ENCODE peak calls at places on chromosomes 3 and 15, in five cellular contexts. M, D, L, S and Q are unnamed samples.

GRCh38 chr15:58552505-58553364 is 120.9 kb downstream of the LIPC start:
- DNase-seq in M (no peak), D (peak; percentile 18), L (no peak), S (no peak), Q (no peak)

GRCh38 chr15:81338422-81339007 is 14.6 kb upstream of the STARD5 start:
- DNase-seq in M (no peak), D (peak; percentile 92), L (peak; percentile 78), S (peak; percentile 15), Q (peak; percentile 66)

GRCh38 chr3:94405258-94406035 is 342.6 kb downstream of the NSUN3 start:
- DNase-seq in M (no peak), D (peak; percentile 60), L (no peak), S (peak; percentile 3), Q (no peak)

GRCh38 chr3:135412475-135412874 is 553.1 kb upstream of the PPP2R3A start:
- DNase-seq in M (no peak), D (no peak), L (no peak), S (no peak), Q (no peak)

GRCh38 chr3:99681512-99681911 is 43.1 kb downstream of the COL8A1 start:
- DNase-seq in M (no peak), D (no peak), L (no peak), S (no peak), Q (no peak)

GRCh38 chr3:193742628-193743027 is 149.6 kb downstream of the OPA1 start:
- DNase-seq in M (no peak), D (no peak), L (no peak), S (no peak), Q (no peak)

GRCh38 chr3:8660781-8661180 is 16.2 kb upstream of the SSUH2 start:
- DNase-seq in M (no peak), D (peak; percentile 18), L (no peak), S (no peak), Q (no peak)

GRCh38 chr3:79421273-79421672 is 346.5 kb downstream of the ROBO1 start:
- DNase-seq in M (no peak), D (no peak), L (no peak), S (no peak), Q (no peak)

GRCh38 chr3:179706233-179706632 is 53.4 kb downstream of the USP13 start:
- DNase-seq in M (no peak), D (peak; percentile 28), L (no peak), S (no peak), Q (no peak)

GRCh38 chr3:46693897-46694235 is 387 bp upstream of the ALS2CL start:
- DNase-seq in M (peak; percentile 33), D (no peak), L (peak; percentile 33), S (no peak), Q (peak; percentile 91)

GRCh38 chr15:55685292-55685691 is 57.7 kb downstream of the PRTG start:
- DNase-seq in M (no peak), D (peak; percentile 35), L (no peak), S (no peak), Q (no peak)

GRCh38 chr3:61663728-61664492 is 102.5 kb downstream of the PTPRG start:
- DNase-seq in M (no peak), D (peak; percentile 97), L (no peak), S (peak; percentile 86), Q (no peak)

GRCh38 chr3:188775412-188775811 is 396.4 kb upstream of the TPRG1 start:
- DNase-seq in M (no peak), D (no peak), L (no peak), S (no peak), Q (no peak)

GRCh38 chr3:97687734-97688133 is 76.8 kb upstream of the ARL6 start:
- DNase-seq in M (no peak), D (no peak), L (no peak), S (peak; percentile 41), Q (no peak)

GRCh38 chr3:100748220-100748619 is 38.9 kb downstream of the TFG start:
- DNase-seq in M (no peak), D (no peak), L (no peak), S (no peak), Q (no peak)

GRCh38 chr15:95498956-95499355 is 831.5 kb upstream of the NR2F2 start:
- DNase-seq in M (no peak), D (no peak), L (no peak), S (no peak), Q (no peak)

GRCh38 chr3:132284756-132285619 is 32.2 kb upstream of the ACP3 start:
- DNase-seq in M (no peak), D (no peak), L (no peak), S (no peak), Q (no peak)

GRCh38 chr15:35986072-35986666 is 440.2 kb upstream of the DPH6 start:
- DNase-seq in M (no peak), D (peak; percentile 4), L (peak; percentile 23), S (no peak), Q (no peak)

GRCh38 chr3:129864519-129864918 is 29.0 kb downstream of the TMCC1 start:
- DNase-seq in M (no peak), D (no peak), L (no peak), S (no peak), Q (no peak)

GRCh38 chr3:113533534-113533892 is 1.2 kb downstream of the SIDT1 start:
- DNase-seq in M (no peak), D (no peak), L (no peak), S (no peak), Q (no peak)

GRCh38 chr3:152688313-152688712 is 146.6 kb upstream of the P2RY1 start:
- DNase-seq in M (no peak), D (no peak), L (no peak), S (peak; percentile 33), Q (no peak)

GRCh38 chr3:52524752-52525661 is 8.7 kb downstream of the NT5DC2 start:
- DNase-seq in M (no peak), D (no peak), L (no peak), S (peak; percentile 68), Q (no peak)

GRCh38 chr3:21017115-21017852 is 733.7 kb downstream of the ZNF385D start:
- DNase-seq in M (no peak), D (no peak), L (no peak), S (peak; percentile 94), Q (no peak)

GRCh38 chr3:65342084-65342683 is 654.4 kb upstream of the ADAMTS9 start:
- DNase-seq in M (peak; percentile 61), D (peak; percentile 55), L (no peak), S (peak; percentile 35), Q (no peak)

GRCh38 chr3:187720337-187720670 is 17.9 kb upstream of the RTP2 start:
- DNase-seq in M (no peak), D (no peak), L (no peak), S (no peak), Q (no peak)

GRCh38 chr15:68578960-68579935 is at the start of gene CORO2B:
- DNase-seq in M (no peak), D (peak; percentile 47), L (peak; percentile 44), S (no peak), Q (no peak)

GRCh38 chr15:98824595-98824994 is 176.3 kb downstream of the IGF1R start:
- DNase-seq in M (no peak), D (no peak), L (no peak), S (no peak), Q (no peak)

GRCh38 chr3:123807820-123808219 is 76.3 kb downstream of the MYLK start:
- DNase-seq in M (peak; percentile 64), D (no peak), L (no peak), S (peak; percentile 86), Q (no peak)

GRCh38 chr15:90871716-90872480 is 3.5 kb downstream of the FURIN start:
- DNase-seq in M (peak; percentile 33), D (no peak), L (no peak), S (no peak), Q (peak; percentile 76)

GRCh38 chr3:180594631-180595348 is 7.2 kb upstream of the TTC14 start:
- DNase-seq in M (no peak), D (peak; percentile 59), L (no peak), S (peak; percentile 69), Q (no peak)

GRCh38 chr3:10709110-10709781 is 106.8 kb upstream of the SLC6A11 start:
- DNase-seq in M (no peak), D (no peak), L (no peak), S (no peak), Q (peak; percentile 76)

GRCh38 chr3:10703875-10704274 is 112.2 kb upstream of the SLC6A11 start:
- DNase-seq in M (no peak), D (peak; percentile 23), L (no peak), S (peak; percentile 46), Q (no peak)

GRCh38 chr3:10707984-10708868 is 107.8 kb upstream of the SLC6A11 start:
- DNase-seq in M (no peak), D (no peak), L (no peak), S (no peak), Q (no peak)

GRCh38 chr3:10706156-10707088 is 109.6 kb upstream of the SLC6A11 start:
- DNase-seq in M (no peak), D (no peak), L (no peak), S (no peak), Q (no peak)

GRCh38 chr3:10707089-10707983 is 108.7 kb upstream of the SLC6A11 start:
- DNase-seq in M (no peak), D (no peak), L (no peak), S (no peak), Q (no peak)
- TF ChIP-seq CTCF in M (no peak), D (no peak), L (no peak), S (no peak), Q (no peak)

DNA sequence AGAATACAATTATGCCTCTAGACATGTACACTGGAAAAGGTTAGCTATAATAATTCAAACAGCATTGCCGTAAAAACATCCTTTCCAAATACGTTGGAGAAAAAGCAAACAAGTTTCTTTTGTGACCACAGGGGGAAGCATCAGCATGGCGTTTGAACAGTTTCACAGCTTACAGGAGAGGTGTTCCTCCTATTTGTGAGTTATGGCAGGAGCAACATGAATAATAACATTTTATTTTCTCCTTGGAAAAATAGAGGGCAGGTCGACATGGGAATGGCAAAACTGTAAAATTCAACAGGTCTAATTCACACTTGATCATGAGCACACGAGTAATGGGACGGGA is 39.7 kb upstream of the GADL1 start:
- DNase-seq in M (no peak), D (peak; percentile 37), L (no peak), S (peak; percentile 70), Q (no peak)
- TF ChIP-seq CTCF in M (peak; percentile 27), D (peak; percentile 41), L (peak; percentile 56), S (peak; percentile 45), Q (no peak)

DNA sequence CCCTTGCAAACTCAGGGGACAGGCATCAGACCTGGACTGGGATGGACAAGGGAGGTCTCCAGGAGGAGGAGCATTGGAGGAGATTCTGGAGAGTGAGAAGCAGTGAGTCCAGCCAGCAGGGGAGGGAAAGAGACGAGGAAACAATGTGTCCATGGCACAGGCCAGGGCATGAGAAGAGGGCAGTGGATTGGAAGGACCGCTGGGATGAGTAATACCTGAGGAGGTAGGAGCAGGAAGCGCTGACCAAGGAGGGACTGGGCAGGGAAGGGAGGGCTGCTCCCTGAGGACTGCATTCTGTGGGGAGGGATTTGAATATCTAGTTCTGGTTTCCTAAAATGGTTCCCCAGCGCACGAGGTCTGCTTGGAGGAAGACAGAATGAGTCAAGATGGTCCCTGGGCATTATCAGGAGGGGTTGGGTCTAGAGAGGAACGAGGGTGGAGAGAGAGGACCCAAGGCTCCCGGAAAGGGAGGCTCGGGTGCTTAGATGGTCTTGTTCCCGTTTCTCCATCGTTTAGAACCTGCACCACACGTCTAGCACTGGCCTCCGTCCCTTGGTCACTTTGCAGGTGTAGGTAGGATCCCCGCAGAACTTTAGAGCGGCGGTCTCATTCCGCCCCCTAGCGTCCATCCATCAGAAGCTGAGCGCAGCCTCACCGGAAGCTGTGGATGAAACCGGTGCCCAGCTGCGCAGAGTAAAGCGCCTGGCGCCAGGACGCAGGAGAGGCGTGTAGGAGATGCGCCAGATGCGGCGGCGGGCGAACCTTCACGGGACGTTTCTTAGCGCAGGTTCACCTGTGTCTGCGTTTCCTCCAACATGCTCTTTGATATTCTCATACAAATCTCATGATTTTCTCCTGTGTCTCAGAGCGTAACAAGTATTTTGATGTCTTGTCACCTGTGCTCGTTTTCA is 190.7 kb upstream of the NDN start:
- DNase-seq in M (peak; percentile 59), D (no peak), L (no peak), S (no peak), Q (no peak)
- TF ChIP-seq CTCF in M (peak; percentile 51), D (peak; percentile 40), L (peak; percentile 40), S (peak; percentile 24), Q (no peak)

GRCh38 chr3:10322355-10322715 is 1.4 kb upstream of the SEC13 start:
- DNase-seq in M (no peak), D (no peak), L (no peak), S (peak; percentile 20), Q (no peak)
- TF ChIP-seq CTCF in M (no peak), D (peak; percentile 24), L (no peak), S (peak; percentile 39), Q (no peak)